ENCODE peak calls at places on chromosome 16, in four cellular contexts. F is GM12878, M is A549, J is HepG2. Q is an unnamed sample.

GRCh38 chr16:84774810-84775209 is 45.0 kb upstream of the CRISPLD2 start:
- DNase-seq in F (no peak), M (no peak), J (no peak), Q (no peak)

GRCh38 chr16:81723098-81723723 is 55.9 kb upstream of the PLCG2 start:
- DNase-seq in F (peak), M (peak), J (peak), Q (peak)

GRCh38 chr16:10202650-10203049 is 20.4 kb upstream of the GRIN2A start:
- DNase-seq in F (no peak), M (no peak), J (no peak), Q (no peak)

GRCh38 chr16:2584742-2585650 is 47.2 kb downstream of the PDPK1 start:
- DNase-seq in F (no peak), M (no peak), J (no peak), Q (no peak)

GRCh38 chr16:2933136-2933535 is 21.4 kb downstream of the FLYWCH1 start:
- DNase-seq in F (no peak), M (no peak), J (no peak), Q (no peak)

GRCh38 chr16:75113541-75114121 is 2.9 kb downstream of the LDHD start:
- DNase-seq in F (no peak), M (no peak), J (no peak), Q (no peak)

GRCh38 chr16:2664522-2665096 is 17.7 kb upstream of the KCTD5 start:
- DNase-seq in F (no peak), M (no peak), J (no peak), Q (no peak)

GRCh38 chr16:88558457-88559442 is 11.5 kb upstream of the ZC3H18 start:
- DNase-seq in F (no peak), M (peak), J (peak), Q (peak)

GRCh38 chr16:28537964-28538732 is 626 bp downstream of the NUPR1 start:
- DNase-seq in F (no peak), M (no peak), J (no peak), Q (no peak)

GRCh38 chr16:17899141-17899540 is 428.4 kb upstream of the XYLT1 start:
- DNase-seq in F (no peak), M (no peak), J (no peak), Q (no peak)

DNA sequence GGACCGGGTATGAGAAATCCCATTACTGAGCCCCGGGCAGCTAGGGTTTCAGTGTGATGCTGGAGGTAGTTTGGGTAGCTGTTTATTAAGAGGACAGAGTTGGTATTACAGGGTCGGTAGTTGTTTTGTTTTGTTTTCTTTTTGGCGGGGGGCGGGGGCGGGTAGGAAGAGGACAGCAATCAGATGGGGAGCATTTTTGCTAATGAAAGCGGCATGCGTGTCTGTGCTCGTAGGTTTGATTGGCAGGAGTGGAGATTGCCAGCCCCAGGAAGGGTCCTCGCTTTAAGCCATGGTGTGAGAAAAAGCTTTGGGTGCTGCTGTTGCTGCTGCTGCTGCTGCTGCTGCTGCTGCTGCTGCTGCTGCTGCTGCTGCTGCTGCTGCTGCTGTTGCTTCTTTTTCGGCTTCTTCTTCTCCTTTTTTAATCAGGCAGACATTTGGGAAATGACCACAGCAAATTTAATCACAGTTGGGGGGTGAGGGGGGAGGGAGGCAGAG is 498.5 kb upstream of the ZFHX3 start:
- DNase-seq in F (no peak), M (no peak), J (no peak), Q (peak)
- TF ChIP-seq BHLHE40 in F (no peak), M (no peak), J (no peak), Q (no peak)

GRCh38 chr16:1156983-1157638 is 4.2 kb downstream of the CACNA1H start:
- DNase-seq in F (no peak), M (no peak), J (no peak), Q (no peak)
- TF ChIP-seq EP300 in F (no peak), M (no peak), J (no peak), Q (no peak)

DNA sequence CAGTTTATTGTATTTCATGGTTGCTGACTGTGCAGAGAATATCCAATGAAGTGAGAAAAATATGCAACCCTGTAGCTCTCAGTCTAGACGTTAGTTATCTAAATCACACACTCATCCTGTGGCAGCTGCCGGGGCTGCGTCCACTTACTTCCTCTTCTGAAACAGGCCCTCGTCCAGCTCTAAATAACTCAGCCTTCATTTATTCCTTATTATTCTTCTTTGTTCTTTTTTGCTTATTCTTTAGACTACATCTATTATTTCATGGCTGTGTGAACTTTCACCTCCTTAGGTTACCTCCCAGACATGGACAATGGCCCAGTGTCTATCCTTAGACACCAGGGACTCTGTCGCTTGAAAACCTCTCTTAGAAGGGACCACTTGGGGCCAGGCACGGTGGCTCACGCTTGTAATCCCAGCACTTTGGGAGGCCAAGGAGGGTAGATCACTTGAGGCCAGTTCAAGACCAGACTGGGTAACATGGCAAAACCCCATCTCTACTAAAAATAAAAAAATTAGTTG is 3.4 kb upstream of the THUMPD1 start:
- DNase-seq in F (no peak), M (no peak), J (no peak), Q (peak)
- TF ChIP-seq BHLHE40 in F (no peak), M (no peak), J (no peak), Q (peak)

GRCh38 chr16:54647731-54648221 is 282.9 kb upstream of the IRX5 start:
- DNase-seq in F (no peak), M (no peak), J (no peak), Q (no peak)
- TF ChIP-seq EP300 in F (no peak), M (no peak), J (no peak), Q (no peak)

GRCh38 chr16:396605-397004 is 394 bp upstream of the NME4 start:
- DNase-seq in F (no peak), M (peak), J (peak), Q (peak)

GRCh38 chr16:397135-397661 is at the start of gene NME4:
- DNase-seq in F (no peak), M (peak), J (no peak), Q (peak)

GRCh38 chr16:399278-400019 is 2.2 kb upstream of the DECR2 start:
- DNase-seq in F (no peak), M (peak), J (no peak), Q (no peak)

GRCh38 chr16:398551-399277 is 1.7 kb downstream of the NME4 start:
- DNase-seq in F (no peak), M (no peak), J (no peak), Q (no peak)

GRCh38 chr16:397736-398332 is 835 bp downstream of the NME4 start:
- DNase-seq in F (no peak), M (peak), J (peak), Q (peak)
- TF ChIP-seq BHLHE40 in F (no peak), M (no peak), J (no peak), Q (no peak)

GRCh38 chr16:57178296-57178695 is 7.5 kb downstream of the PSME3IP1 start:
- DNase-seq in F (no peak), M (no peak), J (no peak), Q (no peak)
- TF ChIP-seq EP300 in F (no peak), M (no peak), J (no peak), Q (no peak)

DNA sequence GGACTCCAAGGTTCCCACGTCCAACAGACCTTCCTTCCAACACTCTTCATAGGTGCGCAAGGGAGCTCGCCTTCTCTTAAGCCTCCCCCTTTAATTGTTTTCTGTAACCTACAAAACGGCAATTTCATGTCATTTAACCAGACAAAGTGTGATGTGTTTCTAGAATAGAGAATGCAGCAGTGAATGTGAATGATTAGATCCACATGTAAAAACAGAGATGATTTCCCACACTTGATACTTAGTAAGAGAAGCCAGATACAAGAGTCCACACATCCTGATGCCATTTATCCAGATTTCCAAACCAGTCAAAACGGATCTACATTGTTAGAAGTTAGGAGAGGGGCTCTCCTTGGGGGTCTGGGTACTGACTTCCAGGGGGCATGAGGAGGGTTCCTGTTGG is 89.3 kb downstream of the IRF8 start:
- DNase-seq in F (peak), M (no peak), J (no peak), Q (no peak)
- TF ChIP-seq BHLHE40 in F (no peak), M (no peak), J (no peak), Q (no peak)

Q was measured in K562.